ENCODE peak calls at places on chromosomes 11 and 22, in six cellular contexts. One of them, this sample, is unnamed.
A peak's percentile ranks its signal among the peaks of the same experiment; 100 is the strongest.

GRCh38 chr11:71518506-71519471 is 8.3 kb upstream of the KRTAP5-7 start:
- DNase-seq in CD4-positive, alpha-beta T cell: no peak
- DNase-seq in fibroblast of pulmonary artery: no peak
- DNase-seq in stimulated activated CD4-positive, alpha-beta T cell treated with anti-CD3 and anti-CD28 coated beads, Interleukin-4, amount 100 ng/mL, for 48 hours: no peak
- DNase-seq in naive thymus-derived CD4-positive, alpha-beta T cell: no peak
- DNase-seq in epithelial cell of esophagus: no peak
- DNase-seq in this sample: no peak

GRCh38 chr11:20604864-20605601 is 5.6 kb downstream of the SLC6A5 start:
- DNase-seq in naive thymus-derived CD4-positive, alpha-beta T cell: no peak
- DNase-seq in fibroblast of pulmonary artery: no peak
- DNase-seq in stimulated activated CD4-positive, alpha-beta T cell treated with anti-CD3 and anti-CD28 coated beads, Interleukin-4, amount 100 ng/mL, for 48 hours: no peak
- DNase-seq in epithelial cell of esophagus: no peak
- DNase-seq in CD4-positive, alpha-beta T cell: no peak
- DNase-seq in this sample: no peak

GRCh38 chr22:36948273-36949055 is 35.0 kb downstream of the CSF2RB start:
- DNase-seq in epithelial cell of esophagus: no peak
- DNase-seq in CD4-positive, alpha-beta T cell: no peak
- DNase-seq in naive thymus-derived CD4-positive, alpha-beta T cell: no peak
- DNase-seq in fibroblast of pulmonary artery: peak; percentile 59
- DNase-seq in stimulated activated CD4-positive, alpha-beta T cell treated with anti-CD3 and anti-CD28 coated beads, Interleukin-4, amount 100 ng/mL, for 48 hours: no peak
- DNase-seq in this sample: no peak

GRCh38 chr11:58055806-58056401 is 25.2 kb downstream of the OR6Q1 start:
- DNase-seq in epithelial cell of esophagus: no peak
- DNase-seq in naive thymus-derived CD4-positive, alpha-beta T cell: no peak
- DNase-seq in fibroblast of pulmonary artery: no peak
- DNase-seq in CD4-positive, alpha-beta T cell: no peak
- DNase-seq in stimulated activated CD4-positive, alpha-beta T cell treated with anti-CD3 and anti-CD28 coated beads, Interleukin-4, amount 100 ng/mL, for 48 hours: no peak
- DNase-seq in this sample: no peak

GRCh38 chr11:94649925-94650623 is 82.9 kb downstream of the PIWIL4 start:
- DNase-seq in fibroblast of pulmonary artery: no peak
- DNase-seq in stimulated activated CD4-positive, alpha-beta T cell treated with anti-CD3 and anti-CD28 coated beads, Interleukin-4, amount 100 ng/mL, for 48 hours: no peak
- DNase-seq in epithelial cell of esophagus: no peak
- DNase-seq in naive thymus-derived CD4-positive, alpha-beta T cell: no peak
- DNase-seq in CD4-positive, alpha-beta T cell: no peak
- DNase-seq in this sample: no peak

GRCh38 chr22:28023036-28023435 is 104.0 kb upstream of the PITPNB start:
- DNase-seq in stimulated activated CD4-positive, alpha-beta T cell treated with anti-CD3 and anti-CD28 coated beads, Interleukin-4, amount 100 ng/mL, for 48 hours: no peak
- DNase-seq in fibroblast of pulmonary artery: no peak
- DNase-seq in naive thymus-derived CD4-positive, alpha-beta T cell: no peak
- DNase-seq in epithelial cell of esophagus: no peak
- DNase-seq in CD4-positive, alpha-beta T cell: no peak
- DNase-seq in this sample: no peak

GRCh38 chr11:78768947-78769346 is 194.3 kb upstream of the NARS2 start:
- DNase-seq in fibroblast of pulmonary artery: no peak
- DNase-seq in naive thymus-derived CD4-positive, alpha-beta T cell: no peak
- DNase-seq in CD4-positive, alpha-beta T cell: no peak
- DNase-seq in stimulated activated CD4-positive, alpha-beta T cell treated with anti-CD3 and anti-CD28 coated beads, Interleukin-4, amount 100 ng/mL, for 48 hours: no peak
- DNase-seq in epithelial cell of esophagus: no peak
- DNase-seq in this sample: no peak

GRCh38 chr11:61971177-61972111 is 4.0 kb upstream of the FTH1 start:
- DNase-seq in CD4-positive, alpha-beta T cell: no peak
- DNase-seq in fibroblast of pulmonary artery: peak; percentile 100
- DNase-seq in naive thymus-derived CD4-positive, alpha-beta T cell: no peak
- DNase-seq in stimulated activated CD4-positive, alpha-beta T cell treated with anti-CD3 and anti-CD28 coated beads, Interleukin-4, amount 100 ng/mL, for 48 hours: peak; percentile 38
- DNase-seq in epithelial cell of esophagus: peak; percentile 92
- DNase-seq in this sample: peak; percentile 99

GRCh38 chr11:2090172-2091111 is 48.7 kb downstream of the IGF2 start:
- DNase-seq in naive thymus-derived CD4-positive, alpha-beta T cell: no peak
- DNase-seq in fibroblast of pulmonary artery: no peak
- DNase-seq in epithelial cell of esophagus: no peak
- DNase-seq in CD4-positive, alpha-beta T cell: no peak
- DNase-seq in stimulated activated CD4-positive, alpha-beta T cell treated with anti-CD3 and anti-CD28 coated beads, Interleukin-4, amount 100 ng/mL, for 48 hours: no peak
- DNase-seq in this sample: no peak

GRCh38 chr11:10818594-10818993 is 9.9 kb upstream of the EIF4G2 start:
- DNase-seq in epithelial cell of esophagus: peak; percentile 56
- DNase-seq in fibroblast of pulmonary artery: no peak
- DNase-seq in CD4-positive, alpha-beta T cell: no peak
- DNase-seq in stimulated activated CD4-positive, alpha-beta T cell treated with anti-CD3 and anti-CD28 coated beads, Interleukin-4, amount 100 ng/mL, for 48 hours: no peak
- DNase-seq in naive thymus-derived CD4-positive, alpha-beta T cell: no peak
- DNase-seq in this sample: peak; percentile 94

GRCh38 chr22:45286854-45287551 is 2.3 kb downstream of the UPK3A start:
- DNase-seq in CD4-positive, alpha-beta T cell: no peak
- DNase-seq in stimulated activated CD4-positive, alpha-beta T cell treated with anti-CD3 and anti-CD28 coated beads, Interleukin-4, amount 100 ng/mL, for 48 hours: no peak
- DNase-seq in fibroblast of pulmonary artery: no peak
- DNase-seq in naive thymus-derived CD4-positive, alpha-beta T cell: no peak
- DNase-seq in epithelial cell of esophagus: no peak
- DNase-seq in this sample: no peak

GRCh38 chr11:15920856-15921629 is 435.3 kb downstream of the SOX6 start:
- DNase-seq in CD4-positive, alpha-beta T cell: no peak
- DNase-seq in epithelial cell of esophagus: peak; percentile 68
- DNase-seq in naive thymus-derived CD4-positive, alpha-beta T cell: no peak
- DNase-seq in fibroblast of pulmonary artery: peak; percentile 23
- DNase-seq in stimulated activated CD4-positive, alpha-beta T cell treated with anti-CD3 and anti-CD28 coated beads, Interleukin-4, amount 100 ng/mL, for 48 hours: no peak
- DNase-seq in this sample: no peak

GRCh38 chr22:47762141-47762540 is 999.7 kb downstream of the TBC1D22A start:
- DNase-seq in fibroblast of pulmonary artery: no peak
- DNase-seq in naive thymus-derived CD4-positive, alpha-beta T cell: no peak
- DNase-seq in epithelial cell of esophagus: no peak
- DNase-seq in stimulated activated CD4-positive, alpha-beta T cell treated with anti-CD3 and anti-CD28 coated beads, Interleukin-4, amount 100 ng/mL, for 48 hours: no peak
- DNase-seq in CD4-positive, alpha-beta T cell: no peak
- DNase-seq in this sample: no peak

GRCh38 chr22:19448076-19448607 is 631 bp upstream of the C22orf39 start:
- DNase-seq in CD4-positive, alpha-beta T cell: no peak
- DNase-seq in epithelial cell of esophagus: peak; percentile 60
- DNase-seq in naive thymus-derived CD4-positive, alpha-beta T cell: no peak
- DNase-seq in fibroblast of pulmonary artery: peak; percentile 70
- DNase-seq in stimulated activated CD4-positive, alpha-beta T cell treated with anti-CD3 and anti-CD28 coated beads, Interleukin-4, amount 100 ng/mL, for 48 hours: no peak
- DNase-seq in this sample: peak; percentile 20

GRCh38 chr11:57476883-57477506 is 16.7 kb downstream of the RTN4RL2 start:
- DNase-seq in stimulated activated CD4-positive, alpha-beta T cell treated with anti-CD3 and anti-CD28 coated beads, Interleukin-4, amount 100 ng/mL, for 48 hours: no peak
- DNase-seq in epithelial cell of esophagus: peak; percentile 45
- DNase-seq in fibroblast of pulmonary artery: no peak
- DNase-seq in naive thymus-derived CD4-positive, alpha-beta T cell: peak; percentile 16
- DNase-seq in CD4-positive, alpha-beta T cell: peak; percentile 24
- DNase-seq in this sample: peak; percentile 66

GRCh38 chr11:81211050-81211449 is 1522.6 kb downstream of the FAM181B start:
- DNase-seq in epithelial cell of esophagus: no peak
- DNase-seq in stimulated activated CD4-positive, alpha-beta T cell treated with anti-CD3 and anti-CD28 coated beads, Interleukin-4, amount 100 ng/mL, for 48 hours: no peak
- DNase-seq in CD4-positive, alpha-beta T cell: no peak
- DNase-seq in naive thymus-derived CD4-positive, alpha-beta T cell: no peak
- DNase-seq in fibroblast of pulmonary artery: no peak
- DNase-seq in this sample: no peak

GRCh38 chr22:46742576-46743221 is 4.6 kb upstream of the CERK start:
- DNase-seq in CD4-positive, alpha-beta T cell: no peak
- DNase-seq in stimulated activated CD4-positive, alpha-beta T cell treated with anti-CD3 and anti-CD28 coated beads, Interleukin-4, amount 100 ng/mL, for 48 hours: no peak
- DNase-seq in naive thymus-derived CD4-positive, alpha-beta T cell: no peak
- DNase-seq in fibroblast of pulmonary artery: no peak
- DNase-seq in epithelial cell of esophagus: no peak
- DNase-seq in this sample: peak; percentile 83

GRCh38 chr22:44409691-44410316 is 88.2 kb downstream of the RTL6 start:
- DNase-seq in epithelial cell of esophagus: no peak
- DNase-seq in CD4-positive, alpha-beta T cell: no peak
- DNase-seq in stimulated activated CD4-positive, alpha-beta T cell treated with anti-CD3 and anti-CD28 coated beads, Interleukin-4, amount 100 ng/mL, for 48 hours: no peak
- DNase-seq in fibroblast of pulmonary artery: no peak
- DNase-seq in naive thymus-derived CD4-positive, alpha-beta T cell: no peak
- DNase-seq in this sample: no peak

This sample was measured in PC-3.